ENCODE peak calls at places on chromosomes 4 and X, in ten cellular contexts. Q is HTR-8/SVneo; Y is skeletal muscle cell; G is mucosa of descending colon; E is endothelial cell; D is OCI-LY7; W is colonic mucosa; I is stimulated activated CD8-positive, alpha-beta memory T cell treated with anti-CD3 and anti-CD28 coated beads, Interleukin-4, amount 100 ng/mL, for 48 hours; R is Right ventricle myocardium superior; F is RCC 7860. J is an unnamed sample.

GRCh38 chrX:108642273-108642628 is 94.1 kb downstream of the IRS4 start:
- DNase-seq in G (no peak), I (no peak), W (no peak), Q (no peak), R (no peak), Y (no peak), E (no peak), F (no peak), D (no peak), J (no peak)

GRCh38 chrX:79161655-79162054 is 17.2 kb downstream of the GPR174 start:
- DNase-seq in G (peak; percentile 4), D (peak; percentile 34), E (no peak), F (no peak), I (no peak), Y (no peak), Q (no peak), R (no peak), W (no peak), J (no peak)

GRCh38 chrX:151902813-151903591 is 9.7 kb upstream of the MAGEA4 start:
- DNase-seq in Q (peak; percentile 33), W (peak; percentile 33), E (peak; percentile 4), R (peak; percentile 56), G (peak; percentile 16), Y (peak; percentile 69), F (peak; percentile 94), D (no peak), I (no peak), J (no peak)

GRCh38 chrX:134646671-134647070 is 11.6 kb downstream of the PLAC1 start:
- DNase-seq in Q (no peak), D (no peak), W (no peak), Y (no peak), E (no peak), G (no peak), R (no peak), F (no peak), I (no peak), J (no peak)

GRCh38 chrX:45323387-45323786 is 122.7 kb upstream of the DIPK2B start:
- DNase-seq in W (no peak), E (no peak), G (no peak), D (no peak), I (no peak), Q (no peak), Y (no peak), R (no peak), F (no peak), J (no peak)

GRCh38 chr4:138414202-138414601 is 172.1 kb upstream of the SLC7A11 start:
- DNase-seq in R (no peak), E (no peak), G (no peak), Q (no peak), D (no peak), Y (no peak), W (no peak), F (no peak), I (no peak), J (no peak)

GRCh38 chr4:17010426-17011087 is 112.1 kb upstream of the LDB2 start:
- DNase-seq in G (no peak), Q (no peak), F (no peak), R (no peak), E (no peak), D (no peak), W (no peak), I (no peak), Y (no peak), J (peak; percentile 30)

GRCh38 chr4:145703850-145704528 is 24.0 kb downstream of the C4orf51 start:
- DNase-seq in Y (no peak), F (no peak), E (no peak), G (no peak), R (no peak), W (no peak), I (no peak), D (no peak), Q (no peak), J (peak; percentile 13)

GRCh38 chr4:22552802-22553201 is 36.9 kb upstream of the ADGRA3 start:
- DNase-seq in W (no peak), E (no peak), F (no peak), D (no peak), Y (no peak), Q (no peak), G (no peak), R (no peak), I (no peak), J (no peak)

GRCh38 chr4:1866095-1866755 is 5.0 kb upstream of the NSD2 start:
- DNase-seq in E (no peak), G (no peak), Q (no peak), I (no peak), Y (no peak), W (no peak), R (no peak), F (no peak), D (peak; percentile 41), J (no peak)

GRCh38 chrX:132119283-132119682 is 8.5 kb downstream of the FRMD7 start:
- DNase-seq in E (no peak), R (no peak), Y (no peak), Q (no peak), F (no peak), W (no peak), G (no peak), D (no peak), I (no peak), J (no peak)

GRCh38 chrX:73877687-73878086 is 314.7 kb downstream of the CHIC1 start:
- DNase-seq in G (no peak), Q (no peak), D (no peak), I (no peak), R (no peak), E (no peak), W (no peak), F (peak; percentile 58), Y (no peak), J (peak; percentile 10)

GRCh38 chr4:155705664-155706063 is 39.0 kb downstream of the GUCY1A1 start:
- DNase-seq in Y (no peak), D (no peak), E (no peak), G (no peak), R (no peak), Q (no peak), W (no peak), F (peak; percentile 78), I (no peak), J (no peak)

GRCh38 chrX:44071847-44072545 is 98.8 kb upstream of the NDP start:
- DNase-seq in D (no peak), F (peak; percentile 84), R (no peak), E (no peak), Y (peak; percentile 48), Q (peak; percentile 74), G (no peak), W (no peak), I (no peak), J (no peak)

GRCh38 chr4:140595065-140595464 is 26.3 kb upstream of the UCP1 start:
- DNase-seq in W (peak; percentile 33), Q (no peak), R (no peak), I (no peak), G (peak; percentile 58), D (peak; percentile 73), F (no peak), E (no peak), Y (no peak), J (no peak)

GRCh38 chr4:88143504-88143903 is 14.9 kb downstream of the ABCG2 start:
- DNase-seq in Q (peak; percentile 33), E (no peak), W (no peak), R (no peak), F (peak; percentile 79), D (no peak), G (no peak), Y (no peak), I (no peak), J (no peak)

GRCh38 chr4:127575888-127576287 is 56.9 kb upstream of the INTU start:
- DNase-seq in Y (no peak), W (no peak), F (no peak), R (no peak), G (no peak), I (no peak), E (no peak), Q (peak; percentile 27), D (no peak), J (no peak)

GRCh38 chr4:66266035-66266434 is 595.7 kb upstream of the EPHA5 start:
- DNase-seq in I (no peak), F (no peak), Q (no peak), G (no peak), E (no peak), R (no peak), D (no peak), Y (no peak), W (no peak), J (peak; percentile 10)

J was measured in H1.